ENCODE peak calls at places on chromosomes 16 and 17, in five cellular contexts. U, R, O, K and X are unnamed samples.

GRCh38 chr17:59451706-59452105 is 113.7 kb upstream of the DHX40 start:
- DNase-seq in O (no peak), K (peak; percentile 81), U (peak; percentile 36), R (no peak), X (no peak)

GRCh38 chr17:16379654-16380053 is 1.2 kb upstream of the UBB start:
- DNase-seq in K (no peak), R (no peak), O (no peak), U (no peak), X (no peak)

GRCh38 chr17:45579529-45580495 is 89.3 kb upstream of the PLEKHM1 start:
- DNase-seq in K (no peak), U (no peak), R (no peak), O (no peak), X (no peak)

GRCh38 chr17:50604470-50604869 is 30.2 kb upstream of the ABCC3 start:
- DNase-seq in U (peak; percentile 50), R (no peak), O (peak; percentile 18), K (no peak), X (no peak)

GRCh38 chr17:4498461-4499397 is at the start of gene SPNS2:
- DNase-seq in K (peak; percentile 23), O (peak; percentile 73), R (peak; percentile 74), U (peak; percentile 77), X (peak; percentile 60)

GRCh38 chr16:30085820-30086219 is 5.9 kb downstream of the TBX6 start:
- DNase-seq in U (no peak), O (no peak), R (no peak), K (no peak), X (no peak)

GRCh38 chr17:42227849-42228696 is 33.8 kb upstream of the GHDC start:
- DNase-seq in R (no peak), K (peak; percentile 88), O (no peak), U (no peak), X (no peak)

GRCh38 chr16:67116388-67117311 is 6.9 kb downstream of the PHAF1 start:
- DNase-seq in U (no peak), K (no peak), O (no peak), R (no peak), X (no peak)

GRCh38 chr17:63942309-63942985 is 10.3 kb upstream of the CD79B start:
- DNase-seq in R (no peak), U (no peak), O (no peak), K (no peak), X (no peak)

GRCh38 chr16:27722892-27723450 is 173.0 kb downstream of the KATNIP start:
- DNase-seq in U (no peak), O (no peak), R (no peak), K (no peak), X (no peak)

GRCh38 chr16:6828690-6829089 is 504.0 kb upstream of the RBFOX1 start:
- DNase-seq in R (no peak), U (no peak), K (no peak), O (no peak), X (no peak)

GRCh38 chr17:71467719-71468118 is 653.1 kb upstream of the SOX9 start:
- DNase-seq in K (no peak), R (no peak), U (no peak), O (peak; percentile 7), X (no peak)

GRCh38 chr16:29811896-29812665 is at the start of gene PRRT2:
- DNase-seq in O (peak; percentile 37), U (peak; percentile 60), K (peak; percentile 37), R (no peak), X (peak; percentile 63)

GRCh38 chr17:37092041-37092440 is 143.3 kb downstream of the AATF start:
- DNase-seq in K (no peak), O (no peak), R (no peak), U (peak; percentile 21), X (no peak)

GRCh38 chr16:13864689-13865088 is 55.3 kb upstream of the ERCC4 start:
- DNase-seq in K (no peak), U (no peak), R (no peak), O (no peak), X (no peak)

GRCh38 chr16:3065742-3066439 is 451 bp downstream of the IL32 start:
- DNase-seq in R (no peak), U (no peak), O (no peak), K (no peak), X (peak; percentile 66)

GRCh38 chr17:6061290-6061689 is 8.9 kb upstream of the WSCD1 start:
- DNase-seq in R (no peak), O (no peak), U (peak; percentile 90), K (peak; percentile 92), X (no peak)

GRCh38 chr16:64983983-64984382 is 137.9 kb downstream of the CDH11 start:
- DNase-seq in R (no peak), K (peak; percentile 89), O (peak; percentile 8), U (peak; percentile 78), X (no peak)

GRCh38 chr16:66370786-66371684 is 4.5 kb downstream of the CDH5 start:
- DNase-seq in K (no peak), O (no peak), R (no peak), U (no peak), X (no peak)

GRCh38 chr17:6936370-6937028 is 59.4 kb upstream of the ALOX12 start:
- DNase-seq in K (no peak), O (peak; percentile 23), R (no peak), U (no peak), X (peak; percentile 28)

GRCh38 chr17:61250335-61250890 is 149.2 kb upstream of the TBX2 start:
- DNase-seq in K (peak; percentile 46), O (no peak), R (no peak), U (peak; percentile 56), X (no peak)

GRCh38 chr17:31269597-31269996 is 27.4 kb downstream of the OMG start:
- DNase-seq in O (peak; percentile 3), K (peak; percentile 100), U (peak; percentile 96), R (no peak), X (no peak)